ENCODE peak calls at places on chromosomes 11 and 22, in seven cellular contexts. F is keratinocyte, X is GM06990, W is fibroblast of mammary gland, R is brain microvascular endothelial cell, L is A549, D is esophagus squamous epithelium. K is an unnamed sample.

GRCh38 chr11:45670386-45671135 is 5.1 kb upstream of the CHST1 start:
- DNase-seq in R (no peak), F (no peak), D (no peak), X (no peak), W (no peak), L (no peak), K (no peak)

GRCh38 chr11:93849751-93850584 is 450 bp downstream of the VSTM5 start:
- DNase-seq in F (no peak), R (no peak), L (peak), W (peak), X (no peak), D (no peak), K (peak)

GRCh38 chr11:69992943-69993694 is 85.0 kb upstream of the ANO1 start:
- DNase-seq in W (no peak), X (no peak), F (no peak), L (no peak), R (no peak), D (no peak), K (no peak)

GRCh38 chr11:131874070-131874469 is 503.7 kb downstream of the NTM start:
- DNase-seq in L (no peak), D (no peak), X (no peak), R (no peak), W (no peak), F (no peak), K (no peak)

GRCh38 chr22:24961217-24961844 is 8.8 kb downstream of the KIAA1671 start:
- DNase-seq in F (no peak), X (no peak), W (no peak), R (no peak), L (no peak), D (no peak), K (no peak)

GRCh38 chr22:50247748-50248147 is 2.9 kb upstream of the TUBGCP6 start:
- DNase-seq in L (peak), W (peak), X (peak), R (peak), D (no peak), F (no peak), K (peak)

GRCh38 chr22:36224245-36224644 is 15.1 kb downstream of the APOL2 start:
- DNase-seq in D (no peak), W (no peak), X (no peak), R (no peak), L (no peak), F (no peak), K (no peak)

GRCh38 chr22:49979587-49980264 is 19.2 kb downstream of the PIM3 start:
- DNase-seq in F (no peak), X (no peak), D (no peak), R (peak), L (peak), W (peak), K (peak)

GRCh38 chr11:101096036-101096704 is 33.4 kb downstream of the PGR start:
- DNase-seq in D (no peak), F (no peak), X (no peak), R (peak), W (peak), L (no peak), K (peak)

DNA sequence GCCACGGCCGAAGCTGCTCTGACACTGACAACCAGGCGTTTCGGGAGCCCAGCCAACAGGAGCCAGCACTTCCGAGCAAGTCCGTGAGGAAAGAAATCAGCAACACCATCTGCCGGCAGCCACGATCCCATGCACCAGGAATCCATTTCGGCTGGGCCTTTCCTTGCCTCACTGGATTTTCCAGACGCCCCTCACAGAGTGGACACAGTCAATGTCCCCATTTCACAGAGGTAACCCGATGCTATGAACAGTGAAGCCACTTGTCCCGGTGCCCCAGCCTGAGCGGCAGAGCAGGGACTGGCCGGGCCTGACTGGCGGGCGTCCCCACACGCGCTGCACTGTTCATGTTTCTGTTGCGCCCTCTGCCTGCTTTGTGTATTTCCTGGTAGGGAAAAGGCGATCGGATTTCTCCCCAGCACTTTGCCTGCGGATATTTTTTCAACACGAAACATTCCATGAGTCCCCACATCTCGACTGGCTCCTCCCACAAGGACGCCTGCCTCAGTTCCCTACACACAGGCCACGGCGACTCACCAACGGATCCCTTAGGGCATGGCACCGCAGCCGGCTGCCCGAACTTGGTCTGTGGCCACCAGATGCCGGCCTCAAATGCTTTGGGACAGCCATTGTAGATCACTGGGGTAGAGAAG is 55.3 kb downstream of the TRMU start:
- DNase-seq in R (peak), X (no peak), D (no peak), L (no peak), F (no peak), W (peak), K (peak)
- TF ChIP-seq CTCF in R (peak), X (no peak), D (no peak), L (no peak), F (peak), W (peak), K (peak)

GRCh38 chr11:112292188-112292587 is 31.5 kb upstream of the PLET1 start:
- DNase-seq in X (no peak), W (no peak), R (no peak), L (no peak), F (no peak), D (no peak), K (no peak)
- H3K4me3 ChIP-seq in X (no peak), W (no peak), R (no peak), L (no peak), F (no peak), D (no peak), K (no peak)

GRCh38 chr22:23181763-23182288 is 1.5 kb downstream of the BCR start:
- DNase-seq in F (no peak), D (no peak), W (no peak), R (no peak), X (peak), L (no peak), K (no peak)

GRCh38 chr22:23180893-23181762 is 819 bp downstream of the BCR start:
- DNase-seq in F (no peak), L (peak), R (no peak), W (no peak), X (peak), D (no peak), K (no peak)

GRCh38 chr22:23178512-23179254 is 1.6 kb upstream of the BCR start:
- DNase-seq in X (no peak), F (no peak), R (peak), L (peak), W (peak), D (no peak), K (peak)

GRCh38 chr22:23180301-23180892 is at the start of gene BCR:
- DNase-seq in R (peak), W (peak), L (peak), D (no peak), X (peak), F (no peak), K (peak)

DNA sequence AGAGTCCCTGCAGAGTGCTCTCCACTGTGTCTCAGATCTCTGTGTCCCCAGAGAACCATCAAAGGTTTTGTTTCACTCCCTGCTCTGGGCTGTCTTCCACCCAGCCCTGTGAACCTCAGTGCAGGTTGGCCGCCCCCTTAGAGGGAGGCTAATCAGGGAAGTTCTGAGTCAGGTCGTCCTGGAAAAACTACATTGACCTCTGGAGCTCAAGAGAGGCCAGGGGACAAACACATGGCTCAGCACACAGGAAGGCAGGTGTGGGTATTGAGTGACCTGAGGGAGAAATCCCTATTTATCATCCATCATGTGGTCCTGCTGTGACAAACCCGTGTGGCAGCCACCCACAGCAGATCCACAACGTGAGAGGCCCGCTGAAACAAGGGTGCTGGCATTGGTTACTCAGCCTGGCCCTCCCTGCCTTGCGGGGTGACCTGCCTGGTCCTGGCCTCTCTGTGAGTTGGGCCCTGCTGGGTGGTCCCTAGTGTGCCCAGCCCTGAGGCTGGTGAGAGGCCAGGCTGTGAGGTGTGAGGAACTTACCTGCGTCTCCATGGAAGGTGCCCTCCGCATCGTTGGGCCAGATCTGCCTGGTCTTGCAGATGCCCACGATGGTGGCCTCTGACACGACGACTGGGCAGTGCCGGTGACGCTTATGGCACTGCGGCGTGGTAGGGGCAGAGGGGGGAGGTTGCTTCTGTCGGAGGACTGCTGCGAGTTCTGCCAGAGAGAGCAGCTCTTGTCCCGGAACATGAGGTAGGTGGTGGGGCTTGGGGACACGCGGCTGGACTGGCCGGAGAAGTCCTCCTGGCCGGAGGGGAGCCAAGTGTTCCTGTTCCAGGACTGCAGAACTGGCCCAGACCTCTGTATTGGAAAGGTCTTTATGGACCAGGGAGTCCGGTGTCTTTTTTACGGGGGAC is 671 bp upstream of the BCR start:
- DNase-seq in W (no peak), R (no peak), X (peak), D (no peak), F (no peak), L (no peak), K (no peak)
- TF ChIP-seq CTCF in W (no peak), R (no peak), X (no peak), D (no peak), F (no peak), L (no peak), K (no peak)

GRCh38 chr11:13487661-13488030 is 8.2 kb downstream of the PTH start:
- DNase-seq in F (no peak), L (peak), W (peak), R (peak), X (no peak), D (no peak), K (peak)

GRCh38 chr11:13486926-13487660 is 8.7 kb downstream of the PTH start:
- DNase-seq in W (peak), X (peak), L (peak), D (no peak), R (peak), F (no peak), K (peak)
- H3K4me3 ChIP-seq in W (no peak), X (peak), L (peak), D (no peak), R (no peak), F (no peak), K (peak)

GRCh38 chr11:72493426-72494108 is 59.2 kb upstream of the CLPB start:
- DNase-seq in F (no peak), D (no peak), R (no peak), L (no peak), W (no peak), X (no peak), K (peak)
- TF ChIP-seq CTCF in F (no peak), D (no peak), R (no peak), L (no peak), W (no peak), X (no peak), K (no peak)

GRCh38 chr22:46027219-46028068 is 50.5 kb upstream of the WNT7B start:
- DNase-seq in D (no peak), W (no peak), R (no peak), L (no peak), X (no peak), F (no peak), K (no peak)

GRCh38 chr22:46029036-46029435 is 52.1 kb upstream of the WNT7B start:
- DNase-seq in R (no peak), L (no peak), F (no peak), X (no peak), D (no peak), W (no peak), K (no peak)

GRCh38 chr22:46026907-46027218 is 49.9 kb upstream of the WNT7B start:
- DNase-seq in D (no peak), W (no peak), R (no peak), F (no peak), L (no peak), X (no peak), K (no peak)

GRCh38 chr22:46029574-46030200 is 52.7 kb upstream of the WNT7B start:
- DNase-seq in F (no peak), L (no peak), X (no peak), D (no peak), R (no peak), W (no peak), K (peak)

GRCh38 chr22:46028069-46028991 is 51.4 kb upstream of the WNT7B start:
- DNase-seq in D (no peak), W (no peak), F (no peak), R (no peak), L (no peak), X (no peak), K (no peak)
- H3K4me3 ChIP-seq in D (no peak), W (no peak), F (no peak), R (no peak), L (no peak), X (no peak), K (no peak)

DNA sequence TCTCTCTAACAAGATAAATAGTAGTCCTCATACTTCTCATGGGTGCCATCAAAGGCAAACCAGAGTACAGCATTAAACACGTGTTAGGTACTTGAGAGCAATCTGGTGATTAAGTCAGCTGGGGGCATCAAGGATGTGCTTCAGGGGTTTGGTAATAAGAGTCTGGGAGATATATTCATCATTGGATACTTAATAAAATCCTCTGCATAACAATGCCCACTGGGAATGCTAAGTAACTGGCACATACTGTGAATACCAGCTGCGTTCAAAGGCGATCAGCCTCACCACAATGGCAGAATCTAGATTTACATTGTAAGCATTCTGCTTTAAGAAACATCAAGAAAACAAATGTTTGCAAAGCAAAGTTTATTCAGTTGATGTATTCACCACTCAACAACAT is 268.6 kb upstream of the PITPNB start:
- DNase-seq in W (no peak), X (no peak), F (no peak), R (no peak), D (no peak), L (no peak), K (no peak)
- TF ChIP-seq CTCF in W (no peak), X (no peak), F (no peak), R (no peak), D (no peak), L (no peak), K (no peak)

GRCh38 chr11:128624269-128625170 is 37.2 kb upstream of the ETS1 start:
- DNase-seq in X (peak), L (no peak), R (no peak), F (no peak), W (no peak), D (no peak), K (no peak)
- H3K4me3 ChIP-seq in X (no peak), L (no peak), R (no peak), F (no peak), W (no peak), D (no peak), K (no peak)